ENCODE peak calls at places on chromosomes 3 and 15, in seven cellular contexts. One of them, this sample, is unnamed.

GRCh38 chr3:118818386-118818785 is 216.3 kb downstream of the IGSF11 start:
- DNase-seq in iris pigment epithelial cell: peak
- DNase-seq in heart left ventricle: no peak
- DNase-seq in DMS 273 treated with DMSO at 0.1 percent for 48 hours: no peak
- DNase-seq in CD8-positive, alpha-beta T cell: no peak
- DNase-seq in germinal center: no peak
- DNase-seq in LoVo: peak
- DNase-seq in this sample: peak

GRCh38 chr3:139477710-139478640 is 1.7 kb upstream of the RBP2 start:
- DNase-seq in DMS 273 treated with DMSO at 0.1 percent for 48 hours: no peak
- DNase-seq in iris pigment epithelial cell: no peak
- DNase-seq in germinal center: no peak
- DNase-seq in LoVo: no peak
- DNase-seq in CD8-positive, alpha-beta T cell: no peak
- DNase-seq in heart left ventricle: no peak
- DNase-seq in this sample: no peak

GRCh38 chr3:39096775-39097174 is 10.7 kb downstream of the GORASP1 start:
- DNase-seq in heart left ventricle: no peak
- DNase-seq in iris pigment epithelial cell: peak
- DNase-seq in LoVo: no peak
- DNase-seq in germinal center: no peak
- DNase-seq in CD8-positive, alpha-beta T cell: no peak
- DNase-seq in DMS 273 treated with DMSO at 0.1 percent for 48 hours: no peak
- DNase-seq in this sample: no peak

GRCh38 chr15:39565851-39566250 is 15.0 kb upstream of the THBS1 start:
- DNase-seq in DMS 273 treated with DMSO at 0.1 percent for 48 hours: no peak
- DNase-seq in iris pigment epithelial cell: no peak
- DNase-seq in CD8-positive, alpha-beta T cell: no peak
- DNase-seq in germinal center: no peak
- DNase-seq in LoVo: no peak
- DNase-seq in heart left ventricle: no peak
- DNase-seq in this sample: no peak

GRCh38 chr15:90869601-90870353 is 1.4 kb downstream of the FURIN start:
- DNase-seq in DMS 273 treated with DMSO at 0.1 percent for 48 hours: no peak
- DNase-seq in CD8-positive, alpha-beta T cell: no peak
- DNase-seq in germinal center: no peak
- DNase-seq in LoVo: peak
- DNase-seq in heart left ventricle: peak
- DNase-seq in iris pigment epithelial cell: peak
- DNase-seq in this sample: peak

GRCh38 chr3:84724877-84725276 is 233.9 kb upstream of the CADM2 start:
- DNase-seq in CD8-positive, alpha-beta T cell: no peak
- DNase-seq in iris pigment epithelial cell: peak
- DNase-seq in LoVo: no peak
- DNase-seq in DMS 273 treated with DMSO at 0.1 percent for 48 hours: no peak
- DNase-seq in germinal center: no peak
- DNase-seq in heart left ventricle: no peak
- DNase-seq in this sample: no peak

GRCh38 chr15:61195116-61196002 is 33.7 kb downstream of the RORA start:
- DNase-seq in iris pigment epithelial cell: peak
- DNase-seq in DMS 273 treated with DMSO at 0.1 percent for 48 hours: peak
- DNase-seq in heart left ventricle: no peak
- DNase-seq in CD8-positive, alpha-beta T cell: no peak
- DNase-seq in LoVo: peak
- DNase-seq in germinal center: peak
- DNase-seq in this sample: peak

GRCh38 chr3:46087871-46088270 is 60.6 kb upstream of the XCR1 start:
- DNase-seq in DMS 273 treated with DMSO at 0.1 percent for 48 hours: no peak
- DNase-seq in germinal center: no peak
- DNase-seq in LoVo: no peak
- DNase-seq in heart left ventricle: no peak
- DNase-seq in CD8-positive, alpha-beta T cell: no peak
- DNase-seq in iris pigment epithelial cell: peak
- DNase-seq in this sample: no peak

GRCh38 chr3:170080605-170081004 is 42.8 kb downstream of the GPR160 start:
- DNase-seq in LoVo: no peak
- DNase-seq in DMS 273 treated with DMSO at 0.1 percent for 48 hours: no peak
- DNase-seq in iris pigment epithelial cell: no peak
- DNase-seq in heart left ventricle: no peak
- DNase-seq in CD8-positive, alpha-beta T cell: no peak
- DNase-seq in germinal center: no peak
- DNase-seq in this sample: no peak

GRCh38 chr15:38846351-38846750 is 281.7 kb upstream of the RASGRP1 start:
- DNase-seq in DMS 273 treated with DMSO at 0.1 percent for 48 hours: no peak
- DNase-seq in CD8-positive, alpha-beta T cell: no peak
- DNase-seq in iris pigment epithelial cell: peak
- DNase-seq in heart left ventricle: no peak
- DNase-seq in germinal center: no peak
- DNase-seq in LoVo: no peak
- DNase-seq in this sample: no peak

GRCh38 chr15:101439920-101440319 is 49.6 kb downstream of the PCSK6 start:
- DNase-seq in iris pigment epithelial cell: peak
- DNase-seq in DMS 273 treated with DMSO at 0.1 percent for 48 hours: no peak
- DNase-seq in germinal center: no peak
- DNase-seq in heart left ventricle: no peak
- DNase-seq in CD8-positive, alpha-beta T cell: no peak
- DNase-seq in LoVo: no peak
- DNase-seq in this sample: no peak

GRCh38 chr3:55426486-55426885 is 60.6 kb downstream of the WNT5A start:
- DNase-seq in CD8-positive, alpha-beta T cell: no peak
- DNase-seq in iris pigment epithelial cell: no peak
- DNase-seq in DMS 273 treated with DMSO at 0.1 percent for 48 hours: no peak
- DNase-seq in germinal center: no peak
- DNase-seq in LoVo: no peak
- DNase-seq in heart left ventricle: no peak
- DNase-seq in this sample: no peak